ENCODE peak calls at places on chromosomes 3 and 15, in five cellular contexts. K is fibroblast of lung; G is trophoblast cell; P is psoas muscle; R is CD4-positive, CD25-positive, alpha-beta regulatory T cell. A is an unnamed sample. For H3K4me1, the result is how much of the 10 kb centered on the place peaks cover.

GRCh38 chr15:35481992-35482391 is 64.0 kb downstream of the DPH6 start:
- DNase-seq in K (peak), G (peak), P (no peak), R (no peak), A (no peak)

GRCh38 chr3:31981206-31982181 is at the start of the genes OSBPL10 and ZNF860:
- DNase-seq in K (peak), G (peak), P (peak), R (peak), A (peak)

GRCh38 chr15:96230557-96231181 is 99.8 kb upstream of the NR2F2 start:
- DNase-seq in K (peak), G (no peak), P (no peak), R (no peak), A (no peak)

GRCh38 chr3:189941125-189941524 is 179.6 kb downstream of the P3H2 start:
- DNase-seq in K (no peak), G (no peak), P (no peak), R (no peak), A (no peak)

GRCh38 chr15:41892621-41893421 is 1.0 kb downstream of the SPTBN5 start:
- DNase-seq in K (no peak), G (no peak), P (peak), R (peak), A (no peak)

GRCh38 chr3:71580636-71581215 is 2.8 kb downstream of the FOXP1 start:
- DNase-seq in K (peak), G (no peak), P (no peak), R (peak), A (no peak)

GRCh38 chr3:49135499-49135898 is 2.6 kb upstream of the LAMB2 start:
- DNase-seq in K (no peak), G (no peak), P (no peak), R (no peak), A (no peak)

GRCh38 chr3:49020335-49021212 is 1.3 kb upstream of the NDUFAF3 start:
- DNase-seq in K (no peak), G (peak), P (peak), R (peak), A (peak)

GRCh38 chr15:77076325-77076915 is 5.5 kb upstream of the TSPAN3 start:
- DNase-seq in K (no peak), G (no peak), P (no peak), R (no peak), A (no peak)

GRCh38 chr3:170585008-170585936 is 603 bp downstream of the SLC7A14 start:
- DNase-seq in K (no peak), G (no peak), P (peak), R (no peak), A (no peak)

GRCh38 chr3:51539291-51539891 is 872 bp downstream of the RAD54L2 start:
- DNase-seq in K (peak), G (peak), P (no peak), R (peak), A (no peak)

GRCh38 chr3:128698211-128699011 is 27.6 kb upstream of the RAB7A start:
- DNase-seq in K (peak), G (peak), P (peak), R (no peak), A (peak)

DNA sequence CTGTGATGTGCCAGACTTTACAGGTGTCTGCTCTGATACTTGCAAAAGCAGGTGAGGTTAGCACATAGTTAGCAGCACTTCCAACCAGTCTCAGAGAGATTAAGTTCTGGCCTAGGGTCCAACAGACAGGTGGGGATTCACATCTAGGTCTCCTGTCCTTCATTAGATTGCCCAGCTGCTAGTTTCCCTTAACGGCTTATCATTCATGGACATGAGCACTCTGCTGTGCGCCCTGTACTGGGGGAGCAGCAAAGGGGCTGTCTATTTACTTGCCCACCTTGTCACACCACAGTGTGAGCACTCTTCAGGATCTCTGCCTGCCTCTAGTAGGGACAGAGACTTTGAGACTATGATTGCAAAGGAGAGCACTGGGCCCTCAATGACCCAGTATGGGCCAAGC is 8.7 kb downstream of the SPSB4 start:
- DNase-seq in K (no peak), G (no peak), P (no peak), R (no peak), A (no peak)
- H3K4me1 ChIP-seq in K (under half), G (under half), P (under half), R (under half), A (under half)

DNA sequence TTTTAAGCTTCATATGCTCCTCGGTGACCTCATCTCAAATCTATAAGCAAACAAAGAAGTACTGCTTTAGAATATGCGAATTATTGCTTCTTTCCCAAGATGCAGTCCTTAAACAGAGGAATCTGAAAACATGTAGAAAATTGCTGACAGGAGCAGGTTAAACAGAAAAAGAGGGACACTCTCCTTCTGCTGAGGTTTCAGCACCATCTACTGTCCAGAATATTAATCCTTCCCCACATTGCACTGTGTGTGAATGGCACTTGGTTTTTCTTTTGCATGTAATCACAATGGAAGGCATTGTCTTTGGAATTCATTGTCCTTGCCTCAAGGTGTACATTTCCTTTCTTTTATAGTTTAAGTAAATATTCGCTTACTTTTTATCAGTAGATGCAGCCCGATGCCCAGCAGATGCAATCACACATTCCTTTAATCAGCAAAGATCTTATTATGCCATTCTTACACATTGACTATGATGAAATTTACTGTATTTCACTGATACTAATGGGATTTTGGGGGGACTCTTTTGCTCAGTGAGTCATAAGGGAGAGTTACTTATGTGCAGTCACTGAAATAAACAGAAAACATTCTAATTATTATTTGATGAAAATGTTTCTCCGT is 94.6 kb downstream of the IL5RA start:
- DNase-seq in K (peak), G (no peak), P (no peak), R (peak), A (no peak)
- H3K27ac ChIP-seq in K (no peak), G (no peak), P (no peak), R (no peak), A (no peak)

DNA sequence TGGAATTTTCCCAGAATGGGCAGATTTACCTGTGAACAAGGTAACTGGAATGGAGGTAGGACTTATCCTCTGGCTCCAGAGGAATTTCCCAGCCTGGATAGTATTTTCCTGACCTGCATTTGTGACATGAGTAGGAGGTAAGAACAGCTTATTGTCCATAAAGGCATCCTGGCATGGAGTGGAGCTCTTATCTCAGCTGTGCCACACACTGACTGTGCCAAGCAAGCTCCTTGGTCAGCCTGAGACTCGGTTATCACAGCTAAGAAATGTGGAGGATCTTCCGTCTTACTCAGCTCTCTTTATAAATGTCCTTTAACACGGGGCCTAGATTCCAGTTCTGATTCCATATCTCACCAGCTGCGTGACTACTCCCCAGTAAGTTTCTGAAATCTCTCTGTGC is 38.9 kb downstream of the SLCO3A1 start:
- DNase-seq in K (no peak), G (no peak), P (no peak), R (no peak), A (no peak)
- H3K4me1 ChIP-seq in K (under half), G (under half), P (under half), R (under half), A (under half)

GRCh38 chr15:47750740-47751262 is 33.5 kb downstream of the SEMA6D start:
- DNase-seq in K (peak), G (no peak), P (no peak), R (no peak), A (no peak)
- H3K27ac ChIP-seq in K (peak), G (no peak), P (peak), R (no peak), A (no peak)

GRCh38 chr15:37019479-37020433 is 80.6 kb downstream of the MEIS2 start:
- DNase-seq in K (peak), G (no peak), P (no peak), R (no peak), A (no peak)
- H3K4me1 ChIP-seq in K (under half), G (under half), P (under half), R (under half), A (under half)

DNA sequence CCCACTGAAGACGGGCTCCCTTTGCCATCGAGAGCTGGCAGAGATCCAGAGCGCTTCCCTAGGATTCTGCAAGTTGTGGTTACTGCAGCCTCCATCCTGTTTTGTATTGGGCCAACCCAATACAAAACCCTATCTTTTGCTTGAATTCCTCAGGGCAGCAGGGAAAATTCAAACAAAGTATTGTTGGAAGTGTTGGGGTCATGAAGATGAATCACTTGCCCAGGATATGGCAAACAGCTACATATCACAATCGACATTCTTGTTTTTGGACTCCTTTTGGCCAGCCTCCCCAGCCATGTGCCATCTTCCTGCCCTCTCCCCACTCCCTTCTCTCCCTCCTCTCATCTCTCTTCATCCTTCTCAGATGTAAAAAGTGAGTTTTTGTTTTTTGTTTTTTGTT is 100.0 kb upstream of the TRIM42 start:
- DNase-seq in K (no peak), G (no peak), P (no peak), R (no peak), A (no peak)
- H3K27ac ChIP-seq in K (no peak), G (no peak), P (no peak), R (no peak), A (no peak)

GRCh38 chr3:41768363-41768762 is 193.5 kb downstream of the ULK4 start:
- DNase-seq in K (no peak), G (no peak), P (no peak), R (no peak), A (no peak)
- H3K4me1 ChIP-seq in K (under half), G (under half), P (under half), R (under half), A (under half)

GRCh38 chr15:62462721-62463120 is 297.6 kb upstream of the C2CD4B start:
- DNase-seq in K (no peak), G (no peak), P (no peak), R (no peak), A (peak)

GRCh38 chr15:62457100-62457499 is 292.0 kb upstream of the C2CD4B start:
- DNase-seq in K (no peak), G (no peak), P (no peak), R (no peak), A (no peak)

GRCh38 chr15:62456011-62456920 is 291.2 kb upstream of the C2CD4B start:
- DNase-seq in K (peak), G (no peak), P (no peak), R (no peak), A (no peak)

GRCh38 chr15:62462268-62462667 is 297.2 kb upstream of the C2CD4B start:
- DNase-seq in K (no peak), G (no peak), P (peak), R (no peak), A (no peak)

GRCh38 chr15:62459875-62460274 is 294.8 kb upstream of the C2CD4B start:
- DNase-seq in K (no peak), G (no peak), P (no peak), R (no peak), A (no peak)
- H3K27ac ChIP-seq in K (no peak), G (no peak), P (no peak), R (no peak), A (no peak)

DNA sequence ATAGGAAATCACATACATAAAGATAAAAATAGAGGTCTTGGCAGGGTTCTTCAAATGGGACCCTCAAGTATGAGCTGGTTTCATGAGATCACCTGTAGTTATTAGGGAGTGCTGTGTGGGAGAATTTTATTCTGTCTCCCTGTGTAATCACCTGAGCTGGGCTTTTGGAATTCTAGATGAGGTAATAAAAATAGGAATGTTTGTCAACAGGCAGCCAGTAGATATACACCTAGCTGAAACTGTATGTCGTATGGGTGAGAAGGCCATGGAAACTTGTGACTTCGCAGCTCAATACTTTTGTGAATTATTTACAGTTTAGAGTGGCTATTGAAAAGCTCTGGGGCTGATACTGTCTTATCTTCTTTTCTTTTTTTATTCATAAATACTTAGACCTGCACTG is 40.5 kb upstream of the PLCL2 start:
- DNase-seq in K (no peak), G (no peak), P (no peak), R (no peak), A (no peak)
- H3K4me1 ChIP-seq in K (under half), G (under half), P (half or more), R (half or more), A (under half)

DNA sequence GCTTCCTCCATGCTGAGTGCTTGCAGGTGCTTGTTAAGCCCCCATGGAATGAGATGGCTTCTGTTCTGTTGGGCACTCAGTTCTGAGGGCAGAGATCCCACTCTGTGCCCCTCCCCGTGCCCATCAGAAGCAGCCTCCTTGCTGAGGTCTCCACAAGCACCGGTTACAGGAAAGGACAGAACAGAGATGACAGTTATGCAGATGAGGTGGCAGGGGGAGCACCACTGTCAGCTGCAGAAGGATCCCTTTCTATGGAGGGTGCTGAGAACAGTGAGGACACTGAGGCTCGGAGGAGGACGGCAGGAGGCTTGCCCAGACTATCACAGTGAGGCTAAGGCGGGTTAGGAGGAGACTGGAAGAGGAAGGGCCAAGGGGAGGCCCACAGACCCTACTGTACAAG is 12.4 kb downstream of the CACNA2D2 start:
- DNase-seq in K (no peak), G (no peak), P (no peak), R (peak), A (no peak)
- H3K27ac ChIP-seq in K (no peak), G (no peak), P (no peak), R (no peak), A (no peak)

A was measured in tibial artery.